ENCODE peak calls at places on chromosomes 4 and X, in five cellular contexts. One of them, this sample, is unnamed.

GRCh38 chr4:16890651-16891050 is 7.8 kb downstream of the LDB2 start:
- DNase-seq in D341Med: no peak
- DNase-seq in suprapubic skin: no peak
- DNase-seq in heart right ventricle: no peak
- DNase-seq in naive B cell: no peak
- DNase-seq in this sample: no peak

GRCh38 chr4:19382993-19383392 is 868.7 kb upstream of the SLIT2 start:
- DNase-seq in D341Med: no peak
- DNase-seq in heart right ventricle: no peak
- DNase-seq in naive B cell: no peak
- DNase-seq in suprapubic skin: no peak
- DNase-seq in this sample: peak; percentile 49

GRCh38 chr4:122617597-122618593 is 3.0 kb downstream of the IL21 start:
- DNase-seq in naive B cell: no peak
- DNase-seq in D341Med: no peak
- DNase-seq in suprapubic skin: no peak
- DNase-seq in heart right ventricle: no peak
- DNase-seq in this sample: no peak

GRCh38 chrX:153970398-153971123 is 1.1 kb downstream of the HCFC1 start:
- DNase-seq in naive B cell: no peak
- DNase-seq in D341Med: peak; percentile 62
- DNase-seq in suprapubic skin: peak; percentile 66
- DNase-seq in heart right ventricle: peak; percentile 47
- DNase-seq in this sample: no peak

GRCh38 chr4:140497776-140498636 is at the start of gene MGAT4D:
- DNase-seq in heart right ventricle: no peak
- DNase-seq in naive B cell: no peak
- DNase-seq in suprapubic skin: no peak
- DNase-seq in D341Med: no peak
- DNase-seq in this sample: no peak

GRCh38 chr4:52618795-52619590 is 40.1 kb downstream of the USP46 start:
- DNase-seq in heart right ventricle: no peak
- DNase-seq in D341Med: no peak
- DNase-seq in suprapubic skin: no peak
- DNase-seq in naive B cell: no peak
- DNase-seq in this sample: no peak

GRCh38 chr4:171940656-171941055 is 127.5 kb downstream of the GALNTL6 start:
- DNase-seq in suprapubic skin: no peak
- DNase-seq in heart right ventricle: no peak
- DNase-seq in naive B cell: no peak
- DNase-seq in D341Med: no peak
- DNase-seq in this sample: no peak

GRCh38 chr4:109251396-109251795 is 51.1 kb downstream of the COL25A1 start:
- DNase-seq in D341Med: no peak
- DNase-seq in suprapubic skin: no peak
- DNase-seq in heart right ventricle: no peak
- DNase-seq in naive B cell: no peak
- DNase-seq in this sample: no peak

GRCh38 chr4:158428242-158428641 is 93.4 kb upstream of the RXFP1 start:
- DNase-seq in heart right ventricle: no peak
- DNase-seq in naive B cell: no peak
- DNase-seq in suprapubic skin: no peak
- DNase-seq in D341Med: no peak
- DNase-seq in this sample: peak; percentile 55

GRCh38 chr4:147913137-147913536 is 181.2 kb downstream of the ARHGAP10 start:
- DNase-seq in D341Med: no peak
- DNase-seq in naive B cell: no peak
- DNase-seq in heart right ventricle: no peak
- DNase-seq in suprapubic skin: no peak
- DNase-seq in this sample: no peak

GRCh38 chrX:479273-479981 is 92.7 kb upstream of the PPP2R3B start:
- DNase-seq in D341Med: no peak
- DNase-seq in heart right ventricle: no peak
- DNase-seq in naive B cell: no peak
- DNase-seq in suprapubic skin: no peak
- DNase-seq in this sample: no peak

GRCh38 chrX:54786972-54787371 is 11.1 kb downstream of the ITIH6 start:
- DNase-seq in suprapubic skin: no peak
- DNase-seq in heart right ventricle: no peak
- DNase-seq in D341Med: peak; percentile 39
- DNase-seq in naive B cell: no peak
- DNase-seq in this sample: peak; percentile 22

GRCh38 chr4:175560628-175561027 is 251.4 kb downstream of the GPM6A start:
- DNase-seq in heart right ventricle: no peak
- DNase-seq in suprapubic skin: no peak
- DNase-seq in naive B cell: no peak
- DNase-seq in D341Med: peak; percentile 39
- DNase-seq in this sample: peak; percentile 31

GRCh38 chr4:76175336-76175735 is 27.1 kb upstream of the NUP54 start:
- DNase-seq in naive B cell: no peak
- DNase-seq in heart right ventricle: no peak
- DNase-seq in suprapubic skin: no peak
- DNase-seq in D341Med: no peak
- DNase-seq in this sample: no peak

GRCh38 chrX:37350034-37350365 is 836 bp downstream of the PRRG1 start:
- DNase-seq in suprapubic skin: no peak
- DNase-seq in heart right ventricle: no peak
- DNase-seq in naive B cell: no peak
- DNase-seq in D341Med: no peak
- DNase-seq in this sample: peak; percentile 9

GRCh38 chr4:26424838-26425237 is 65.4 kb downstream of the CCKAR start:
- DNase-seq in D341Med: no peak
- DNase-seq in naive B cell: no peak
- DNase-seq in suprapubic skin: no peak
- DNase-seq in heart right ventricle: no peak
- DNase-seq in this sample: no peak

GRCh38 chrX:17415242-17415815 is 40.3 kb downstream of the NHS start:
- DNase-seq in heart right ventricle: no peak
- DNase-seq in suprapubic skin: no peak
- DNase-seq in D341Med: no peak
- DNase-seq in naive B cell: no peak
- DNase-seq in this sample: no peak

GRCh38 chrX:111823068-111823467 is 52.9 kb upstream of the TRPC5OS start:
- DNase-seq in suprapubic skin: no peak
- DNase-seq in D341Med: peak; percentile 68
- DNase-seq in naive B cell: no peak
- DNase-seq in heart right ventricle: no peak
- DNase-seq in this sample: peak; percentile 0

GRCh38 chr4:103449285-103449684 is 251.1 kb upstream of the CENPE start:
- DNase-seq in heart right ventricle: no peak
- DNase-seq in D341Med: no peak
- DNase-seq in naive B cell: no peak
- DNase-seq in suprapubic skin: no peak
- DNase-seq in this sample: no peak

GRCh38 chr4:138681000-138681604 is 334.5 kb upstream of the NOCT start:
- DNase-seq in heart right ventricle: peak; percentile 81
- DNase-seq in D341Med: peak; percentile 70
- DNase-seq in suprapubic skin: peak; percentile 80
- DNase-seq in naive B cell: peak; percentile 44
- DNase-seq in this sample: peak; percentile 48

GRCh38 chr4:76782837-76783236 is 115.1 kb downstream of the SOWAHB start:
- DNase-seq in heart right ventricle: no peak
- DNase-seq in suprapubic skin: no peak
- DNase-seq in naive B cell: no peak
- DNase-seq in D341Med: no peak
- DNase-seq in this sample: peak; percentile 69

GRCh38 chr4:11805837-11806236 is 377.1 kb upstream of the HS3ST1 start:
- DNase-seq in D341Med: peak; percentile 48
- DNase-seq in suprapubic skin: no peak
- DNase-seq in naive B cell: no peak
- DNase-seq in heart right ventricle: no peak
- DNase-seq in this sample: peak; percentile 59

GRCh38 chr4:87734084-87734483 is 65.3 kb upstream of the IBSP start:
- DNase-seq in suprapubic skin: no peak
- DNase-seq in D341Med: no peak
- DNase-seq in heart right ventricle: no peak
- DNase-seq in naive B cell: no peak
- DNase-seq in this sample: no peak

GRCh38 chr4:100367451-100367850 is 150.4 kb downstream of the EMCN start:
- DNase-seq in heart right ventricle: no peak
- DNase-seq in naive B cell: no peak
- DNase-seq in suprapubic skin: no peak
- DNase-seq in D341Med: no peak
- DNase-seq in this sample: no peak

GRCh38 chr4:26220704-26221103 is 100.1 kb upstream of the RBPJ start:
- DNase-seq in D341Med: no peak
- DNase-seq in heart right ventricle: no peak
- DNase-seq in suprapubic skin: no peak
- DNase-seq in naive B cell: no peak
- DNase-seq in this sample: peak; percentile 68